ENCODE peak calls at places on chromosomes 5 and 9, in nine cellular contexts. Q, R, D, V, B, T, X, Z and N are unnamed samples.

GRCh38 chr9:108184941-108185340 is 670.8 kb downstream of the ACTL7B start:
- DNase-seq in V (peak; percentile 47), B (no peak), Z (no peak), X (peak; percentile 41), D (peak; percentile 82), R (peak; percentile 11), Q (peak; percentile 49), T (no peak), N (no peak)

GRCh38 chr5:148343049-148343413 is 7.7 kb downstream of the SPINK9 start:
- DNase-seq in Q (peak; percentile 78), R (no peak), T (no peak), Z (no peak), V (no peak), D (no peak), X (peak; percentile 41), B (no peak), N (no peak)

GRCh38 chr9:112705773-112706427 is 12.0 kb downstream of the INIP start:
- DNase-seq in V (peak; percentile 50), B (peak; percentile 19), Q (no peak), R (no peak), D (no peak), Z (no peak), X (no peak), T (peak; percentile 67), N (no peak)

GRCh38 chr9:25261445-25261844 is 416.8 kb downstream of the TUSC1 start:
- DNase-seq in Q (no peak), B (no peak), X (no peak), D (no peak), T (no peak), R (no peak), V (no peak), Z (no peak), N (no peak)

GRCh38 chr5:56950626-56951130 is 1.2 kb downstream of the MIER3 start:
- DNase-seq in D (peak; percentile 27), R (peak; percentile 10), T (peak; percentile 66), V (peak; percentile 59), B (peak; percentile 64), Q (peak; percentile 69), Z (peak; percentile 78), X (peak; percentile 77), N (peak; percentile 75)

GRCh38 chr5:133865113-133865512 is 103.3 kb downstream of the C5orf15 start:
- DNase-seq in D (no peak), V (no peak), X (no peak), R (no peak), T (no peak), B (no peak), Q (no peak), Z (no peak), N (no peak)

GRCh38 chr5:107324071-107324470 is 346.7 kb downstream of the EFNA5 start:
- DNase-seq in D (no peak), X (no peak), Z (no peak), T (no peak), B (no peak), V (no peak), Q (no peak), R (no peak), N (no peak)

GRCh38 chr9:86298873-86299272 is 16.5 kb upstream of the ISCA1 start:
- DNase-seq in Q (no peak), X (no peak), T (peak; percentile 65), D (no peak), R (no peak), V (no peak), Z (no peak), B (no peak), N (peak; percentile 48)

GRCh38 chr5:33531796-33532195 is 91.0 kb downstream of the TARS1 start:
- DNase-seq in Q (no peak), D (no peak), Z (no peak), X (no peak), V (no peak), T (no peak), B (no peak), R (no peak), N (no peak)

DNA sequence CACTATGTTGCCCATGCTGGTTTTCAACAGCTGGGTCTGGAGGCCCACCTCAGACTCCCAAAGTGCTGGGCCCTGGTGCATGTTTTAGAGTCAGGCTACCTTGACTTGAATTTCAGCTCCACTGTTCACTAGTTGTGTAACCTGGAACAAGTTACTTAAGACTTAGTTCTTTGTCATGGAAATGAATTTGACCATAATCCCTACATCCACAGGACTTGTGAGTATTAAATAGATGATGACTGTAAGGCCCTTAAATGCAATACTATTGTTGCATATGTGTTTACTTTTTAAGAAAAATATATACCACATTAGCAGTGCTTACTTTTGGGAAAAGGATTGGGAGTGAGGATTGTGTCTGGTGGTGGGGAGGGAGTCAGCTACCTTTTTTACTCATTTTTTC is 16.4 kb downstream of the PAIP2 start:
- DNase-seq in X (no peak), Z (no peak), B (no peak), D (no peak), V (no peak), R (no peak), Q (no peak), T (no peak), N (no peak)
- H3K36me3 ChIP-seq in X (no peaks in the 10 kb centered on the region), Z (peaks cover 5% of the 10 kb centered on the region), B (peaks cover 33% of the 10 kb centered on the region), D (no peaks in the 10 kb centered on the region), V (no peaks in the 10 kb centered on the region), R (no peaks in the 10 kb centered on the region), Q (no peaks in the 10 kb centered on the region), T (peaks cover 4% of the 10 kb centered on the region), N (peaks cover 8% of the 10 kb centered on the region)

GRCh38 chr5:95768731-95769130 is 37.6 kb downstream of the RHOBTB3 start:
- DNase-seq in X (no peak), D (no peak), B (no peak), Q (no peak), T (no peak), R (no peak), Z (no peak), V (no peak), N (no peak)
- H3K36me3 ChIP-seq in X (no peaks in the 10 kb centered on the region), D (no peaks in the 10 kb centered on the region), B (peaks cover 62% of the 10 kb centered on the region), Q (no peaks in the 10 kb centered on the region), T (peaks cover 12% of the 10 kb centered on the region), R (no peaks in the 10 kb centered on the region), Z (peaks cover 16% of the 10 kb centered on the region), V (peaks cover 24% of the 10 kb centered on the region), N (peaks cover 12% of the 10 kb centered on the region)

GRCh38 chr9:134680393-134681060 is 38.9 kb downstream of the COL5A1 start:
- DNase-seq in D (no peak), X (no peak), R (no peak), Z (no peak), B (no peak), Q (no peak), V (no peak), T (no peak), N (no peak)
- H3K36me3 ChIP-seq in D (no peaks in the 10 kb centered on the region), X (no peaks in the 10 kb centered on the region), R (no peaks in the 10 kb centered on the region), Z (no peaks in the 10 kb centered on the region), B (no peaks in the 10 kb centered on the region), Q (no peaks in the 10 kb centered on the region), V (peaks cover 18% of the 10 kb centered on the region), T (no peaks in the 10 kb centered on the region), N (no peaks in the 10 kb centered on the region)

DNA sequence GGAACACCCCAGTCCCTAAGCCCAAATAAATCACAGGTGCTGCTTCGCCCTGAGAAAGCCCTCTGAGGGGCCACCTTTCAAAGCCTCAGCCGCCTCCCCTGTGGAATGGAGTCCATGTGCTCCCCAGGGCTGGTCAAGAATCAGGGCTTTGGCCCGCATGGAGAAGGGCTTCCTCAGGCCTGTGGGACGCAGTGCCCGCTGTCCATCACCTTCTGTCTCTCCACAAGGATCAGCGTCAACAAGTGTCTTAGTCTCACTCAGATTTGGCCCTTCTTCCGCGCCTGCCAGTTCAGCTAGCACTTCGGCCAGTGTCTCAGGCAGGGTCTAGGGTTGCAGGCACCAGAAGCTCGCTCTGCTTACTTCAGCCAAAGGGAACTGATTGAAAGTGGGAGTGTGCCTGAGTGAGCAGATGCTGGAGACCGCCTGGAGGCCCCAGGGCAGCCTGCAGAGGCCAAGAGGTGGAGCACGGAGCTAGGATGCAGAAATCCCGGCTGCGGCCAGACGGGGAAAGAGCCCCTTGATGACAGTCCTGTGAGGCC is 16.5 kb downstream of the HNRNPH1 start:
- DNase-seq in X (no peak), Q (no peak), Z (peak; percentile 62), D (no peak), B (no peak), R (no peak), T (no peak), V (no peak), N (no peak)
- H3K36me3 ChIP-seq in X (peaks cover 9% of the 10 kb centered on the region), Q (no peaks in the 10 kb centered on the region), Z (peaks cover 87% of the 10 kb centered on the region), D (peaks cover 2% of the 10 kb centered on the region), B (peaks cover 100% of the 10 kb centered on the region), R (peaks cover 69% of the 10 kb centered on the region), T (peaks cover 82% of the 10 kb centered on the region), V (peaks cover 77% of the 10 kb centered on the region), N (peaks cover 100% of the 10 kb centered on the region)

DNA sequence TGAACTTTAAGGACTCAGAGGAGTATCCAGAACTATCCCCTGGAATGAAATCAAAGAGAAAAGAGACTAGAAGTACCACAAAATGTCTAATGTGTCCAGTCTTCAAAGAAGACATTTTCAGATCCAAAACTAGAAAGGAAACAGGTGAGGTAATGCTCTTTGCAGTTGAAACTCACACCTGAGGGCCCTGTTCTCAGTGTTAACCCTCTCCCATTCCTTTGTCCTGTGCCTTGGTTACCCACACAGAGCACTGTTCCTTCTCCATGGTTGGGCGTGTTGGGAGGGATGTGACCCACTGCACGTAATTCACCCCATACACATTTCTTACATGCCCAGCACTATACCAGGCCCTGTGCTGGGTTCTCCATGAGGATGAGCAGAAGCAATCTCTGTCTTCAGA is 21.3 kb downstream of the MSANTD3 start:
- DNase-seq in B (no peak), V (no peak), R (no peak), X (no peak), D (no peak), T (no peak), Z (no peak), Q (no peak), N (no peak)
- H3K36me3 ChIP-seq in B (peaks cover 34% of the 10 kb centered on the region), V (peaks cover 38% of the 10 kb centered on the region), R (peaks cover 9% of the 10 kb centered on the region), X (no peaks in the 10 kb centered on the region), D (no peaks in the 10 kb centered on the region), T (no peaks in the 10 kb centered on the region), Z (peaks cover 31% of the 10 kb centered on the region), Q (no peaks in the 10 kb centered on the region), N (peaks cover 18% of the 10 kb centered on the region)

GRCh38 chr5:169721771-169722170 is 84.7 kb downstream of the DOCK2 start:
- DNase-seq in Q (no peak), V (no peak), Z (no peak), T (no peak), X (no peak), B (no peak), R (no peak), D (no peak), N (no peak)
- H3K36me3 ChIP-seq in Q (no peaks in the 10 kb centered on the region), V (no peaks in the 10 kb centered on the region), Z (no peaks in the 10 kb centered on the region), T (no peaks in the 10 kb centered on the region), X (no peaks in the 10 kb centered on the region), B (no peaks in the 10 kb centered on the region), R (no peaks in the 10 kb centered on the region), D (no peaks in the 10 kb centered on the region), N (peaks cover 25% of the 10 kb centered on the region)

GRCh38 chr9:2781336-2781735 is 62.6 kb downstream of the PUM3 start:
- DNase-seq in Z (no peak), X (no peak), V (no peak), B (no peak), Q (no peak), T (no peak), R (no peak), D (no peak), N (no peak)
- H3K36me3 ChIP-seq in Z (peaks cover 31% of the 10 kb centered on the region), X (no peaks in the 10 kb centered on the region), V (peaks cover 17% of the 10 kb centered on the region), B (peaks cover 40% of the 10 kb centered on the region), Q (no peaks in the 10 kb centered on the region), T (peaks cover 7% of the 10 kb centered on the region), R (peaks cover 16% of the 10 kb centered on the region), D (peaks cover 6% of the 10 kb centered on the region), N (peaks cover 25% of the 10 kb centered on the region)